ENCODE peak calls at places on chromosome X, in seven cellular contexts. One of them, this sample, is unnamed.

GRCh38 chrX:123481908-123482873 is 250.7 kb downstream of the THOC2 start:
- DNase-seq in Panc1: no peak
- DNase-seq in GM23338: peak; percentile 35
- DNase-seq in K562: no peak
- DNase-seq in HCT116: no peak
- DNase-seq in SK-N-SH: no peak
- DNase-seq in HepG2: no peak
- DNase-seq in this sample: no peak

GRCh38 chrX:72048515-72049455 is 82.9 kb downstream of the RTL5 start:
- DNase-seq in SK-N-SH: peak; percentile 65
- DNase-seq in HepG2: no peak
- DNase-seq in K562: no peak
- DNase-seq in HCT116: no peak
- DNase-seq in GM23338: peak; percentile 23
- DNase-seq in Panc1: no peak
- DNase-seq in this sample: peak; percentile 28

GRCh38 chrX:110665636-110666035 is 130.0 kb downstream of the CHRDL1 start:
- DNase-seq in GM23338: peak; percentile 69
- DNase-seq in SK-N-SH: peak; percentile 20
- DNase-seq in K562: peak; percentile 11
- DNase-seq in Panc1: no peak
- DNase-seq in HepG2: peak; percentile 7
- DNase-seq in HCT116: no peak
- DNase-seq in this sample: no peak

GRCh38 chrX:56994375-56995270 is 718 bp downstream of the SPIN3 start:
- DNase-seq in GM23338: no peak
- DNase-seq in Panc1: no peak
- DNase-seq in K562: no peak
- DNase-seq in HCT116: no peak
- DNase-seq in SK-N-SH: peak; percentile 18
- DNase-seq in HepG2: no peak
- DNase-seq in this sample: no peak

GRCh38 chrX:44157293-44157692 is 184.1 kb upstream of the NDP start:
- DNase-seq in SK-N-SH: no peak
- DNase-seq in HepG2: no peak
- DNase-seq in GM23338: no peak
- DNase-seq in K562: no peak
- DNase-seq in Panc1: no peak
- DNase-seq in HCT116: no peak
- DNase-seq in this sample: no peak

GRCh38 chrX:104112326-104112951 is at the start of gene ZCCHC18:
- DNase-seq in SK-N-SH: peak; percentile 88
- DNase-seq in HCT116: no peak
- DNase-seq in Panc1: no peak
- DNase-seq in GM23338: peak; percentile 82
- DNase-seq in HepG2: peak; percentile 3
- DNase-seq in K562: peak; percentile 31
- DNase-seq in this sample: no peak

GRCh38 chrX:131854586-131854985 is 168.5 kb upstream of the STK26 start:
- DNase-seq in GM23338: peak; percentile 21
- DNase-seq in HepG2: no peak
- DNase-seq in HCT116: no peak
- DNase-seq in Panc1: no peak
- DNase-seq in SK-N-SH: no peak
- DNase-seq in K562: no peak
- DNase-seq in this sample: no peak

GRCh38 chrX:11533211-11533651 is 132.5 kb downstream of the ARHGAP6 start:
- DNase-seq in SK-N-SH: peak; percentile 60
- DNase-seq in K562: peak; percentile 56
- DNase-seq in Panc1: peak; percentile 32
- DNase-seq in HepG2: peak; percentile 68
- DNase-seq in GM23338: peak; percentile 67
- DNase-seq in HCT116: peak; percentile 65
- DNase-seq in this sample: peak; percentile 56

GRCh38 chrX:135625995-135626394 is 87.4 kb upstream of the CT45A1 start:
- DNase-seq in SK-N-SH: peak; percentile 14
- DNase-seq in HepG2: peak; percentile 1
- DNase-seq in HCT116: peak; percentile 2
- DNase-seq in Panc1: no peak
- DNase-seq in GM23338: peak; percentile 34
- DNase-seq in K562: peak; percentile 9
- DNase-seq in this sample: no peak

GRCh38 chrX:31420711-31421151 is 348.9 kb upstream of the FTHL17 start:
- DNase-seq in HepG2: no peak
- DNase-seq in HCT116: no peak
- DNase-seq in GM23338: no peak
- DNase-seq in SK-N-SH: no peak
- DNase-seq in Panc1: no peak
- DNase-seq in K562: no peak
- DNase-seq in this sample: no peak

GRCh38 chrX:109954333-109954732 is 48.6 kb upstream of the TMEM164 start:
- DNase-seq in K562: no peak
- DNase-seq in GM23338: no peak
- DNase-seq in HepG2: no peak
- DNase-seq in Panc1: no peak
- DNase-seq in SK-N-SH: no peak
- DNase-seq in HCT116: no peak
- DNase-seq in this sample: no peak

GRCh38 chrX:40844476-40844875 is 109.1 kb upstream of the MED14 start:
- DNase-seq in K562: no peak
- DNase-seq in HCT116: no peak
- DNase-seq in Panc1: no peak
- DNase-seq in HepG2: no peak
- DNase-seq in GM23338: no peak
- DNase-seq in SK-N-SH: no peak
- DNase-seq in this sample: no peak

GRCh38 chrX:95484781-95485180 is 1199.9 kb upstream of the DIAPH2 start:
- DNase-seq in GM23338: no peak
- DNase-seq in SK-N-SH: no peak
- DNase-seq in HCT116: no peak
- DNase-seq in HepG2: no peak
- DNase-seq in Panc1: no peak
- DNase-seq in K562: no peak
- DNase-seq in this sample: no peak

GRCh38 chrX:13270360-13270759 is 49.5 kb downstream of the ATXN3L start:
- DNase-seq in K562: no peak
- DNase-seq in GM23338: no peak
- DNase-seq in Panc1: no peak
- DNase-seq in HCT116: no peak
- DNase-seq in HepG2: no peak
- DNase-seq in SK-N-SH: no peak
- DNase-seq in this sample: no peak

GRCh38 chrX:148929686-148930085 is 429.3 kb downstream of the AFF2 start:
- DNase-seq in HCT116: no peak
- DNase-seq in K562: no peak
- DNase-seq in Panc1: no peak
- DNase-seq in HepG2: no peak
- DNase-seq in SK-N-SH: no peak
- DNase-seq in GM23338: no peak
- DNase-seq in this sample: no peak

GRCh38 chrX:103248553-103248952 is 6.4 kb downstream of the TCEAL8 start:
- DNase-seq in K562: peak; percentile 34
- DNase-seq in Panc1: no peak
- DNase-seq in SK-N-SH: peak; percentile 28
- DNase-seq in HCT116: peak; percentile 8
- DNase-seq in HepG2: no peak
- DNase-seq in GM23338: peak; percentile 10
- DNase-seq in this sample: no peak

GRCh38 chrX:96455078-96455477 is 229.6 kb upstream of the DIAPH2 start:
- DNase-seq in HCT116: no peak
- DNase-seq in SK-N-SH: no peak
- DNase-seq in K562: no peak
- DNase-seq in GM23338: no peak
- DNase-seq in HepG2: no peak
- DNase-seq in Panc1: no peak
- DNase-seq in this sample: peak; percentile 10

GRCh38 chrX:110026099-110026844 is 23.4 kb downstream of the TMEM164 start:
- DNase-seq in K562: no peak
- DNase-seq in HepG2: no peak
- DNase-seq in HCT116: no peak
- DNase-seq in SK-N-SH: no peak
- DNase-seq in GM23338: no peak
- DNase-seq in Panc1: no peak
- DNase-seq in this sample: no peak

GRCh38 chrX:143634701-143635442 is 1.0 kb downstream of the SLITRK4 start:
- DNase-seq in HepG2: no peak
- DNase-seq in K562: no peak
- DNase-seq in Panc1: no peak
- DNase-seq in SK-N-SH: no peak
- DNase-seq in GM23338: peak; percentile 43
- DNase-seq in HCT116: no peak
- DNase-seq in this sample: no peak

GRCh38 chrX:129359269-129359668 is 164.0 kb downstream of the SMARCA1 start:
- DNase-seq in K562: no peak
- DNase-seq in SK-N-SH: no peak
- DNase-seq in HepG2: peak; percentile 5
- DNase-seq in HCT116: no peak
- DNase-seq in GM23338: no peak
- DNase-seq in Panc1: no peak
- DNase-seq in this sample: peak; percentile 21

GRCh38 chrX:149881081-149881711 is at the start of gene MAGEA8:
- DNase-seq in Panc1: no peak
- DNase-seq in GM23338: peak; percentile 54
- DNase-seq in SK-N-SH: peak; percentile 45
- DNase-seq in HepG2: no peak
- DNase-seq in K562: peak; percentile 66
- DNase-seq in HCT116: no peak
- DNase-seq in this sample: no peak

DNA sequence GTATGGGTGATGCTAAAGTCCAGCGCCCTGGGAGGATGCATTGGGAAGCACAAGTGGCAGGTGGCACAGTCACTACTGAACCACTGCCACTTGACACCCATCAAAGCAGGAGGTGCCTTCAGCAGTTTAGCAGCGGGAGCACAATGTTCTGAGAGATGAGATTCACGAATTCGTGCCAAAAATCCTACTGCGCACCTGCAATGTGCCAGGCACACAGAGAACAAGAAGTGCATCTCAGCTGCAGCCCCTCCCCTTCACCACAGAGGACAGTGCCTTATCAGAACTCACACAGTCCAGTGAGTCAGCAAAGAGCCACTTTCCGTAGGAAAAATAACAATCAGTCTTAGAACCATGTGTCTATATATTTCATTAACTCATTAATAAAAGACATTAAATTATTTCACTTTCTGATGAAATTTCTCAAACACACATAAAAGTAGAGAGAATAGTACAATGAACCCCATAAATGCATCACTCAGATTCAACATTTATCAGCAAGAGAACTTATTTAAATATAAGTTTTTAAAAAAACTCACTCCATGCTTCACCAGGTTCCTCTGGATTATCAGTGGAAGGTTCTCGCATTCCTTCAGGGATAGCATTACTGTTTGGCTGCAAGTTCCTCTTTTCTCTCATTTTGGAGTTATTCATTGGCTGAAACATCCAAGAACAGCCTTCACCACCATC is 47.0 kb downstream of the BEND2 start:
- DNase-seq in Panc1: no peak
- DNase-seq in K562: peak; percentile 47
- DNase-seq in HCT116: no peak
- DNase-seq in SK-N-SH: no peak
- DNase-seq in GM23338: no peak
- DNase-seq in HepG2: no peak
- DNase-seq in this sample: no peak
- TF ChIP-seq REST in Panc1: no peak
- TF ChIP-seq REST in K562: no peak
- TF ChIP-seq REST in HCT116: no peak
- TF ChIP-seq REST in SK-N-SH: no peak
- TF ChIP-seq REST in GM23338: no peak
- TF ChIP-seq REST in HepG2: no peak
- TF ChIP-seq REST in this sample: no peak

GRCh38 chrX:48971325-48972213 is at the start of gene KCND1:
- DNase-seq in SK-N-SH: peak; percentile 78
- DNase-seq in HCT116: no peak
- DNase-seq in GM23338: peak; percentile 69
- DNase-seq in Panc1: no peak
- DNase-seq in K562: peak; percentile 46
- DNase-seq in HepG2: no peak
- DNase-seq in this sample: no peak

GRCh38 chrX:48974033-48974432 is 2.4 kb upstream of the KCND1 start:
- DNase-seq in HCT116: no peak
- DNase-seq in Panc1: no peak
- DNase-seq in GM23338: no peak
- DNase-seq in K562: no peak
- DNase-seq in SK-N-SH: no peak
- DNase-seq in HepG2: no peak
- DNase-seq in this sample: no peak

GRCh38 chrX:48975041-48975440 is 3.4 kb upstream of the KCND1 start:
- DNase-seq in SK-N-SH: no peak
- DNase-seq in HepG2: no peak
- DNase-seq in GM23338: no peak
- DNase-seq in K562: no peak
- DNase-seq in HCT116: no peak
- DNase-seq in Panc1: no peak
- DNase-seq in this sample: no peak

GRCh38 chrX:48974574-48974973 is 2.9 kb upstream of the KCND1 start:
- DNase-seq in HepG2: no peak
- DNase-seq in K562: no peak
- DNase-seq in SK-N-SH: no peak
- DNase-seq in HCT116: no peak
- DNase-seq in Panc1: no peak
- DNase-seq in GM23338: no peak
- DNase-seq in this sample: no peak

GRCh38 chrX:48972214-48973164 is 845 bp upstream of the KCND1 start:
- DNase-seq in Panc1: no peak
- DNase-seq in HepG2: peak; percentile 16
- DNase-seq in HCT116: peak; percentile 10
- DNase-seq in SK-N-SH: peak; percentile 70
- DNase-seq in GM23338: peak; percentile 71
- DNase-seq in K562: peak; percentile 67
- DNase-seq in this sample: peak; percentile 40
- TF ChIP-seq POLR2AphosphoS5 in Panc1: no peak
- TF ChIP-seq POLR2AphosphoS5 in HepG2: no peak
- TF ChIP-seq POLR2AphosphoS5 in HCT116: no peak
- TF ChIP-seq POLR2AphosphoS5 in SK-N-SH: no peak
- TF ChIP-seq POLR2AphosphoS5 in GM23338: peak; percentile 46
- TF ChIP-seq POLR2AphosphoS5 in K562: no peak
- TF ChIP-seq POLR2AphosphoS5 in this sample: no peak

GRCh38 chrX:55201930-55202579 is 18.1 kb upstream of the PAGE5 start:
- DNase-seq in GM23338: no peak
- DNase-seq in SK-N-SH: no peak
- DNase-seq in HCT116: no peak
- DNase-seq in Panc1: no peak
- DNase-seq in K562: no peak
- DNase-seq in HepG2: no peak
- DNase-seq in this sample: peak; percentile 7
- TF ChIP-seq REST in GM23338: no peak
- TF ChIP-seq REST in SK-N-SH: no peak
- TF ChIP-seq REST in HCT116: no peak
- TF ChIP-seq REST in Panc1: no peak
- TF ChIP-seq REST in K562: no peak
- TF ChIP-seq REST in HepG2: no peak
- TF ChIP-seq REST in this sample: no peak

DNA sequence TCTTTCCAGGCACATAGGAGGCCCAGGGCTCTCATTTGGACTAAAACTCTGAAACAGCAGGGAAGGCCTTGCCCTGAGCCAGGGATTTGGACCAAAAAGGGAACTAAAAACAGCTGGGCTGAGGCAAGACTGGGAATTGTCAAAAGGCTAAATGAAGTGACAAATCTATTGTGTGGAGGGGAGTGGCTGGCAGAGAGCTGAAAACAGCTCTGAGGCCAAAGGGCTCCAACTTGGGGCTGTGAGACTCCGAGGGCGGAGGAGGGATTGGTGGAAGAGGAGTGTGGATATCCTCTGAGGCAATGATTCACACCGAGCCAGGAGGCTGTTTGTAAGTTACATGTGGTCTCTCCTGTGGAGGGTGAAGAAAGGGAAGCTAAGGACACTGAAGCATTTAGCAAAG is 63.2 kb downstream of the PHEX start:
- DNase-seq in HCT116: no peak
- DNase-seq in K562: no peak
- DNase-seq in GM23338: no peak
- DNase-seq in HepG2: no peak
- DNase-seq in Panc1: no peak
- DNase-seq in SK-N-SH: no peak
- DNase-seq in this sample: no peak
- TF ChIP-seq POLR2AphosphoS5 in HCT116: no peak
- TF ChIP-seq POLR2AphosphoS5 in K562: no peak
- TF ChIP-seq POLR2AphosphoS5 in GM23338: no peak
- TF ChIP-seq POLR2AphosphoS5 in HepG2: no peak
- TF ChIP-seq POLR2AphosphoS5 in Panc1: no peak
- TF ChIP-seq POLR2AphosphoS5 in SK-N-SH: no peak
- TF ChIP-seq POLR2AphosphoS5 in this sample: no peak